ENCODE peak calls at places on chromosomes 12 and 14, in four cellular contexts. One of them, this sample, is unnamed. For H3K27me3, the result is how much of the 10 kb centered on the place peaks cover.

GRCh38 chr14:83096092-83096491 is 1562.4 kb upstream of the SEL1L start:
- DNase-seq in tibial artery: no peak
- DNase-seq in dorsolateral prefrontal cortex: no peak
- DNase-seq in cardiac muscle cell: no peak
- DNase-seq in this sample: no peak

GRCh38 chr12:67477682-67478265 is 170.8 kb upstream of the DYRK2 start:
- DNase-seq in tibial artery: no peak
- DNase-seq in dorsolateral prefrontal cortex: no peak
- DNase-seq in cardiac muscle cell: no peak
- DNase-seq in this sample: no peak

GRCh38 chr12:87967871-87968270 is 61.3 kb downstream of the C12orf50 start:
- DNase-seq in tibial artery: no peak
- DNase-seq in dorsolateral prefrontal cortex: no peak
- DNase-seq in cardiac muscle cell: peak
- DNase-seq in this sample: no peak

GRCh38 chr14:75428230-75429104 is 645 bp downstream of the JDP2 start:
- DNase-seq in tibial artery: peak
- DNase-seq in dorsolateral prefrontal cortex: no peak
- DNase-seq in cardiac muscle cell: peak
- DNase-seq in this sample: peak

GRCh38 chr14:21965042-21965441 is 291.4 kb upstream of the OR4E1 start:
- DNase-seq in tibial artery: no peak
- DNase-seq in dorsolateral prefrontal cortex: no peak
- DNase-seq in cardiac muscle cell: no peak
- DNase-seq in this sample: no peak

GRCh38 chr12:24909667-24910066 is 39.2 kb downstream of the BCAT1 start:
- DNase-seq in tibial artery: peak
- DNase-seq in dorsolateral prefrontal cortex: no peak
- DNase-seq in cardiac muscle cell: no peak
- DNase-seq in this sample: peak

GRCh38 chr14:70029296-70030132 is 150.3 kb downstream of the SMOC1 start:
- DNase-seq in tibial artery: no peak
- DNase-seq in dorsolateral prefrontal cortex: no peak
- DNase-seq in cardiac muscle cell: no peak
- DNase-seq in this sample: no peak

GRCh38 chr14:47675489-47676300 is at the start of gene MDGA2:
- DNase-seq in tibial artery: no peak
- DNase-seq in dorsolateral prefrontal cortex: peak
- DNase-seq in cardiac muscle cell: peak
- DNase-seq in this sample: no peak

GRCh38 chr14:99619873-99620834 is 16.1 kb upstream of the CCDC85C start:
- DNase-seq in tibial artery: no peak
- DNase-seq in dorsolateral prefrontal cortex: no peak
- DNase-seq in cardiac muscle cell: no peak
- DNase-seq in this sample: no peak

GRCh38 chr12:104446646-104447415 is 9.9 kb upstream of the CHST11 start:
- DNase-seq in tibial artery: no peak
- DNase-seq in dorsolateral prefrontal cortex: no peak
- DNase-seq in cardiac muscle cell: no peak
- DNase-seq in this sample: no peak

GRCh38 chr12:2853626-2854025 is 3.2 kb downstream of the TEX52 start:
- DNase-seq in tibial artery: peak
- DNase-seq in dorsolateral prefrontal cortex: peak
- DNase-seq in cardiac muscle cell: peak
- DNase-seq in this sample: peak

GRCh38 chr12:553216-554000 is 93.7 kb downstream of the B4GALNT3 start:
- DNase-seq in tibial artery: peak
- DNase-seq in dorsolateral prefrontal cortex: no peak
- DNase-seq in cardiac muscle cell: no peak
- DNase-seq in this sample: no peak

GRCh38 chr12:41277019-41277770 is 89.1 kb downstream of the PDZRN4 start:
- DNase-seq in tibial artery: no peak
- DNase-seq in dorsolateral prefrontal cortex: no peak
- DNase-seq in cardiac muscle cell: peak
- DNase-seq in this sample: no peak

GRCh38 chr14:58501214-58501816 is 73.8 kb downstream of the KIAA0586 start:
- DNase-seq in tibial artery: no peak
- DNase-seq in dorsolateral prefrontal cortex: no peak
- DNase-seq in cardiac muscle cell: peak
- DNase-seq in this sample: no peak

GRCh38 chr14:103315368-103315911 is 18.6 kb upstream of the EIF5 start:
- DNase-seq in tibial artery: no peak
- DNase-seq in dorsolateral prefrontal cortex: no peak
- DNase-seq in cardiac muscle cell: no peak
- DNase-seq in this sample: no peak

GRCh38 chr12:104586325-104587048 is 129.7 kb downstream of the CHST11 start:
- DNase-seq in tibial artery: no peak
- DNase-seq in dorsolateral prefrontal cortex: no peak
- DNase-seq in cardiac muscle cell: no peak
- DNase-seq in this sample: no peak

GRCh38 chr12:71725011-71725410 is 29.7 kb upstream of the RAB21 start:
- DNase-seq in tibial artery: no peak
- DNase-seq in dorsolateral prefrontal cortex: no peak
- DNase-seq in cardiac muscle cell: no peak
- DNase-seq in this sample: no peak

GRCh38 chr14:68526420-68527105 is 266.3 kb downstream of the ZFP36L1 start:
- DNase-seq in tibial artery: peak
- DNase-seq in dorsolateral prefrontal cortex: no peak
- DNase-seq in cardiac muscle cell: no peak
- DNase-seq in this sample: peak

GRCh38 chr14:68894802-68895201 is 84.3 kb downstream of the ACTN1 start:
- DNase-seq in tibial artery: no peak
- DNase-seq in dorsolateral prefrontal cortex: no peak
- DNase-seq in cardiac muscle cell: no peak
- DNase-seq in this sample: no peak

GRCh38 chr12:123075092-123075491 is 75.8 kb downstream of the PITPNM2 start:
- DNase-seq in tibial artery: no peak
- DNase-seq in dorsolateral prefrontal cortex: no peak
- DNase-seq in cardiac muscle cell: no peak
- DNase-seq in this sample: no peak

GRCh38 chr12:49000346-49000745 is 1.2 kb upstream of the DDN start:
- DNase-seq in tibial artery: no peak
- DNase-seq in dorsolateral prefrontal cortex: no peak
- DNase-seq in cardiac muscle cell: no peak
- DNase-seq in this sample: no peak

GRCh38 chr12:89227774-89228173 is 124.5 kb downstream of the DUSP6 start:
- DNase-seq in tibial artery: no peak
- DNase-seq in dorsolateral prefrontal cortex: no peak
- DNase-seq in cardiac muscle cell: no peak
- DNase-seq in this sample: no peak

GRCh38 chr12:67998379-67998778 is 9.1 kb downstream of the IFNG-AS1 start:
- DNase-seq in tibial artery: no peak
- DNase-seq in dorsolateral prefrontal cortex: no peak
- DNase-seq in cardiac muscle cell: no peak
- DNase-seq in this sample: no peak

GRCh38 chr14:79415726-79416125 is 795.6 kb downstream of the DIO2 start:
- DNase-seq in tibial artery: no peak
- DNase-seq in dorsolateral prefrontal cortex: no peak
- DNase-seq in cardiac muscle cell: no peak
- DNase-seq in this sample: no peak

GRCh38 chr12:127052491-127053232 is 1214.3 kb upstream of the TMEM132C start:
- DNase-seq in tibial artery: no peak
- DNase-seq in dorsolateral prefrontal cortex: no peak
- DNase-seq in cardiac muscle cell: no peak
- DNase-seq in this sample: no peak

GRCh38 chr12:69873429-69873828 is 48.4 kb downstream of the MYRFL start:
- DNase-seq in tibial artery: no peak
- DNase-seq in dorsolateral prefrontal cortex: no peak
- DNase-seq in cardiac muscle cell: no peak
- DNase-seq in this sample: no peak

GRCh38 chr12:112314981-112315380 is 67.2 kb downstream of the HECTD4 start:
- DNase-seq in tibial artery: no peak
- DNase-seq in dorsolateral prefrontal cortex: no peak
- DNase-seq in cardiac muscle cell: no peak
- DNase-seq in this sample: peak

GRCh38 chr14:53613404-53614253 is 343.0 kb downstream of the BMP4 start:
- DNase-seq in tibial artery: no peak
- DNase-seq in dorsolateral prefrontal cortex: no peak
- DNase-seq in cardiac muscle cell: no peak
- DNase-seq in this sample: peak

GRCh38 chr12:49868952-49869815 is 26.3 kb upstream of the BCDIN3D start:
- DNase-seq in tibial artery: peak
- DNase-seq in dorsolateral prefrontal cortex: peak
- DNase-seq in cardiac muscle cell: peak
- DNase-seq in this sample: no peak

GRCh38 chr12:106229036-106229591 is 18.7 kb downstream of the CKAP4 start:
- DNase-seq in tibial artery: no peak
- DNase-seq in dorsolateral prefrontal cortex: no peak
- DNase-seq in cardiac muscle cell: no peak
- DNase-seq in this sample: no peak

GRCh38 chr14:22466520-22466919 is 122.5 kb downstream of the DAD1 start:
- DNase-seq in tibial artery: no peak
- DNase-seq in dorsolateral prefrontal cortex: no peak
- DNase-seq in cardiac muscle cell: no peak
- DNase-seq in this sample: no peak

GRCh38 chr12:122227341-122227740 is 1.5 kb upstream of the DIABLO start:
- DNase-seq in tibial artery: no peak
- DNase-seq in dorsolateral prefrontal cortex: no peak
- DNase-seq in cardiac muscle cell: no peak
- DNase-seq in this sample: peak

GRCh38 chr14:32633214-32633864 is 304.2 kb downstream of the AKAP6 start:
- DNase-seq in tibial artery: no peak
- DNase-seq in dorsolateral prefrontal cortex: no peak
- DNase-seq in cardiac muscle cell: no peak
- DNase-seq in this sample: no peak

GRCh38 chr12:30219047-30219446 is 435.3 kb upstream of the TMTC1 start:
- DNase-seq in tibial artery: no peak
- DNase-seq in dorsolateral prefrontal cortex: no peak
- DNase-seq in cardiac muscle cell: no peak
- DNase-seq in this sample: no peak

GRCh38 chr14:73245401-73246325 is 8.4 kb downstream of the PAPLN start:
- DNase-seq in tibial artery: no peak
- DNase-seq in dorsolateral prefrontal cortex: no peak
- DNase-seq in cardiac muscle cell: no peak
- DNase-seq in this sample: peak

GRCh38 chr12:92696240-92696639 is 6.5 kb upstream of the PLEKHG7 start:
- DNase-seq in tibial artery: peak
- DNase-seq in dorsolateral prefrontal cortex: no peak
- DNase-seq in cardiac muscle cell: no peak
- DNase-seq in this sample: no peak

GRCh38 chr14:102900631-102901571 is 21.6 kb upstream of the AMN start:
- DNase-seq in tibial artery: no peak
- DNase-seq in dorsolateral prefrontal cortex: no peak
- DNase-seq in cardiac muscle cell: peak
- DNase-seq in this sample: no peak

GRCh38 chr12:93050026-93050747 is 121.1 kb upstream of the EEA1 start:
- DNase-seq in tibial artery: no peak
- DNase-seq in dorsolateral prefrontal cortex: no peak
- DNase-seq in cardiac muscle cell: no peak
- DNase-seq in this sample: no peak

GRCh38 chr12:124686001-124686884 is 118.8 kb upstream of the NCOR2 start:
- DNase-seq in tibial artery: no peak
- DNase-seq in dorsolateral prefrontal cortex: no peak
- DNase-seq in cardiac muscle cell: no peak
- DNase-seq in this sample: no peak

GRCh38 chr12:19485240-19485639 is 45.9 kb downstream of the AEBP2 start:
- DNase-seq in tibial artery: no peak
- DNase-seq in dorsolateral prefrontal cortex: no peak
- DNase-seq in cardiac muscle cell: no peak
- DNase-seq in this sample: no peak
- H3K27ac ChIP-seq in tibial artery: no peak
- H3K27ac ChIP-seq in dorsolateral prefrontal cortex: no peak
- H3K27ac ChIP-seq in cardiac muscle cell: no peak
- H3K27ac ChIP-seq in this sample: no peak

GRCh38 chr12:13450231-13451080 is 253.9 kb downstream of the EMP1 start:
- DNase-seq in tibial artery: no peak
- DNase-seq in dorsolateral prefrontal cortex: no peak
- DNase-seq in cardiac muscle cell: no peak
- DNase-seq in this sample: no peak

GRCh38 chr12:13454991-13455696 is 258.6 kb downstream of the EMP1 start:
- DNase-seq in tibial artery: no peak
- DNase-seq in dorsolateral prefrontal cortex: no peak
- DNase-seq in cardiac muscle cell: no peak
- DNase-seq in this sample: no peak

GRCh38 chr12:13455765-13456164 is 259.2 kb downstream of the EMP1 start:
- DNase-seq in tibial artery: no peak
- DNase-seq in dorsolateral prefrontal cortex: no peak
- DNase-seq in cardiac muscle cell: no peak
- DNase-seq in this sample: no peak

GRCh38 chr12:13452955-13453570 is 256.5 kb downstream of the EMP1 start:
- DNase-seq in tibial artery: no peak
- DNase-seq in dorsolateral prefrontal cortex: no peak
- DNase-seq in cardiac muscle cell: no peak
- DNase-seq in this sample: no peak
- H3K27me3 ChIP-seq in tibial artery: under half
- H3K27me3 ChIP-seq in dorsolateral prefrontal cortex: under half
- H3K27me3 ChIP-seq in cardiac muscle cell: under half
- H3K27me3 ChIP-seq in this sample: under half

GRCh38 chr12:96015672-96016071 is 19.5 kb upstream of the HAL start:
- DNase-seq in tibial artery: no peak
- DNase-seq in dorsolateral prefrontal cortex: no peak
- DNase-seq in cardiac muscle cell: peak
- DNase-seq in this sample: no peak
- TF ChIP-seq CTCF in tibial artery: no peak
- TF ChIP-seq CTCF in dorsolateral prefrontal cortex: no peak
- TF ChIP-seq CTCF in cardiac muscle cell: peak
- TF ChIP-seq CTCF in this sample: peak

GRCh38 chr12:116802018-116802417 is 63.9 kb downstream of the RNFT2 start:
- DNase-seq in tibial artery: no peak
- DNase-seq in dorsolateral prefrontal cortex: no peak
- DNase-seq in cardiac muscle cell: no peak
- DNase-seq in this sample: no peak

GRCh38 chr12:116799955-116800354 is 61.8 kb downstream of the RNFT2 start:
- DNase-seq in tibial artery: no peak
- DNase-seq in dorsolateral prefrontal cortex: no peak
- DNase-seq in cardiac muscle cell: no peak
- DNase-seq in this sample: no peak

GRCh38 chr12:116804051-116804450 is 65.9 kb downstream of the RNFT2 start:
- DNase-seq in tibial artery: no peak
- DNase-seq in dorsolateral prefrontal cortex: no peak
- DNase-seq in cardiac muscle cell: no peak
- DNase-seq in this sample: no peak

GRCh38 chr12:116800918-116801317 is 62.8 kb downstream of the RNFT2 start:
- DNase-seq in tibial artery: no peak
- DNase-seq in dorsolateral prefrontal cortex: no peak
- DNase-seq in cardiac muscle cell: no peak
- DNase-seq in this sample: no peak

GRCh38 chr12:116803018-116803736 is 65.1 kb downstream of the RNFT2 start:
- DNase-seq in tibial artery: no peak
- DNase-seq in dorsolateral prefrontal cortex: no peak
- DNase-seq in cardiac muscle cell: no peak
- DNase-seq in this sample: no peak
- H3K27ac ChIP-seq in tibial artery: no peak
- H3K27ac ChIP-seq in dorsolateral prefrontal cortex: no peak
- H3K27ac ChIP-seq in cardiac muscle cell: no peak
- H3K27ac ChIP-seq in this sample: no peak

This sample was measured in pancreas.